ENCODE peak calls at places on chromosomes 1 and 21, in nine cellular contexts. One of them, this sample, is unnamed.

GRCh38 chr1:80882552-80882951 is 918.2 kb upstream of the ADGRL2 start:
- DNase-seq in kidney epithelial cell: peak
- DNase-seq in tibial artery: no peak
- DNase-seq in fibroblast of the aortic adventitia: peak
- DNase-seq in cardiac fibroblast: peak
- DNase-seq in ovary: no peak
- DNase-seq in heart left ventricle: no peak
- DNase-seq in MM.1S: no peak
- DNase-seq in HFF-Myc: no peak
- DNase-seq in this sample: peak

GRCh38 chr21:42056996-42057689 is 14.0 kb upstream of the UMODL1 start:
- DNase-seq in fibroblast of the aortic adventitia: peak
- DNase-seq in tibial artery: peak
- DNase-seq in MM.1S: no peak
- DNase-seq in cardiac fibroblast: peak
- DNase-seq in kidney epithelial cell: no peak
- DNase-seq in ovary: no peak
- DNase-seq in heart left ventricle: no peak
- DNase-seq in HFF-Myc: no peak
- DNase-seq in this sample: no peak

GRCh38 chr1:42258218-42258617 is 76.8 kb downstream of the FOXJ3 start:
- DNase-seq in heart left ventricle: no peak
- DNase-seq in cardiac fibroblast: peak
- DNase-seq in kidney epithelial cell: no peak
- DNase-seq in MM.1S: peak
- DNase-seq in HFF-Myc: no peak
- DNase-seq in tibial artery: no peak
- DNase-seq in fibroblast of the aortic adventitia: no peak
- DNase-seq in ovary: no peak
- DNase-seq in this sample: no peak

GRCh38 chr1:8866792-8867415 is 11.6 kb downstream of the ENO1 start:
- DNase-seq in cardiac fibroblast: no peak
- DNase-seq in fibroblast of the aortic adventitia: no peak
- DNase-seq in MM.1S: no peak
- DNase-seq in kidney epithelial cell: no peak
- DNase-seq in ovary: no peak
- DNase-seq in heart left ventricle: no peak
- DNase-seq in HFF-Myc: no peak
- DNase-seq in tibial artery: no peak
- DNase-seq in this sample: no peak

GRCh38 chr1:82517586-82517985 is 716.9 kb downstream of the ADGRL2 start:
- DNase-seq in tibial artery: peak
- DNase-seq in fibroblast of the aortic adventitia: peak
- DNase-seq in heart left ventricle: peak
- DNase-seq in MM.1S: no peak
- DNase-seq in kidney epithelial cell: no peak
- DNase-seq in HFF-Myc: no peak
- DNase-seq in cardiac fibroblast: peak
- DNase-seq in ovary: peak
- DNase-seq in this sample: no peak

GRCh38 chr1:32494196-32494595 is 29.3 kb downstream of the ZBTB8B start:
- DNase-seq in fibroblast of the aortic adventitia: peak
- DNase-seq in heart left ventricle: no peak
- DNase-seq in MM.1S: no peak
- DNase-seq in kidney epithelial cell: no peak
- DNase-seq in ovary: no peak
- DNase-seq in tibial artery: no peak
- DNase-seq in HFF-Myc: no peak
- DNase-seq in cardiac fibroblast: peak
- DNase-seq in this sample: no peak

GRCh38 chr1:240098534-240098933 is 6.9 kb downstream of the FMN2 start:
- DNase-seq in kidney epithelial cell: no peak
- DNase-seq in cardiac fibroblast: no peak
- DNase-seq in HFF-Myc: no peak
- DNase-seq in tibial artery: no peak
- DNase-seq in heart left ventricle: no peak
- DNase-seq in fibroblast of the aortic adventitia: no peak
- DNase-seq in ovary: no peak
- DNase-seq in MM.1S: no peak
- DNase-seq in this sample: no peak

GRCh38 chr1:236736761-236737160 is 50.5 kb downstream of the ACTN2 start:
- DNase-seq in MM.1S: no peak
- DNase-seq in kidney epithelial cell: no peak
- DNase-seq in tibial artery: no peak
- DNase-seq in cardiac fibroblast: no peak
- DNase-seq in ovary: no peak
- DNase-seq in HFF-Myc: no peak
- DNase-seq in fibroblast of the aortic adventitia: no peak
- DNase-seq in heart left ventricle: no peak
- DNase-seq in this sample: no peak

GRCh38 chr1:93671090-93671743 is 10.4 kb downstream of the BCAR3 start:
- DNase-seq in tibial artery: no peak
- DNase-seq in cardiac fibroblast: no peak
- DNase-seq in MM.1S: no peak
- DNase-seq in fibroblast of the aortic adventitia: no peak
- DNase-seq in kidney epithelial cell: no peak
- DNase-seq in heart left ventricle: no peak
- DNase-seq in ovary: no peak
- DNase-seq in HFF-Myc: no peak
- DNase-seq in this sample: no peak

GRCh38 chr1:1213919-1214599 is at the start of gene TNFRSF4:
- DNase-seq in HFF-Myc: no peak
- DNase-seq in ovary: no peak
- DNase-seq in heart left ventricle: no peak
- DNase-seq in kidney epithelial cell: no peak
- DNase-seq in fibroblast of the aortic adventitia: no peak
- DNase-seq in MM.1S: no peak
- DNase-seq in tibial artery: no peak
- DNase-seq in cardiac fibroblast: no peak
- DNase-seq in this sample: no peak

GRCh38 chr1:11795238-11795890 is 10.4 kb downstream of the MTHFR start:
- DNase-seq in tibial artery: no peak
- DNase-seq in HFF-Myc: no peak
- DNase-seq in kidney epithelial cell: no peak
- DNase-seq in cardiac fibroblast: no peak
- DNase-seq in ovary: no peak
- DNase-seq in heart left ventricle: no peak
- DNase-seq in fibroblast of the aortic adventitia: no peak
- DNase-seq in MM.1S: no peak
- DNase-seq in this sample: no peak

GRCh38 chr1:206563367-206563953 is 48.8 kb downstream of the EIF2D start:
- DNase-seq in tibial artery: no peak
- DNase-seq in ovary: no peak
- DNase-seq in HFF-Myc: no peak
- DNase-seq in heart left ventricle: no peak
- DNase-seq in kidney epithelial cell: no peak
- DNase-seq in MM.1S: peak
- DNase-seq in cardiac fibroblast: peak
- DNase-seq in fibroblast of the aortic adventitia: no peak
- DNase-seq in this sample: no peak
- H3K4me3 ChIP-seq in tibial artery: no peak
- H3K4me3 ChIP-seq in ovary: no peak
- H3K4me3 ChIP-seq in HFF-Myc: no peak
- H3K4me3 ChIP-seq in heart left ventricle: no peak
- H3K4me3 ChIP-seq in kidney epithelial cell: no peak
- H3K4me3 ChIP-seq in MM.1S: peak
- H3K4me3 ChIP-seq in cardiac fibroblast: no peak
- H3K4me3 ChIP-seq in fibroblast of the aortic adventitia: no peak
- H3K4me3 ChIP-seq in this sample: no peak

GRCh38 chr1:188594542-188595235 is 1765.9 kb downstream of the PLA2G4A start:
- DNase-seq in kidney epithelial cell: no peak
- DNase-seq in cardiac fibroblast: no peak
- DNase-seq in fibroblast of the aortic adventitia: no peak
- DNase-seq in heart left ventricle: no peak
- DNase-seq in tibial artery: no peak
- DNase-seq in ovary: no peak
- DNase-seq in HFF-Myc: no peak
- DNase-seq in MM.1S: no peak
- DNase-seq in this sample: no peak
- TF ChIP-seq CTCF in kidney epithelial cell: peak
- TF ChIP-seq CTCF in cardiac fibroblast: peak
- TF ChIP-seq CTCF in fibroblast of the aortic adventitia: no peak
- TF ChIP-seq CTCF in heart left ventricle: no peak
- TF ChIP-seq CTCF in tibial artery: no peak
- TF ChIP-seq CTCF in ovary: no peak
- TF ChIP-seq CTCF in HFF-Myc: no peak
- TF ChIP-seq CTCF in MM.1S: peak
- TF ChIP-seq CTCF in this sample: peak

GRCh38 chr1:17289756-17290155 is 18.2 kb upstream of the PADI4 start:
- DNase-seq in tibial artery: no peak
- DNase-seq in MM.1S: no peak
- DNase-seq in heart left ventricle: no peak
- DNase-seq in cardiac fibroblast: peak
- DNase-seq in fibroblast of the aortic adventitia: peak
- DNase-seq in kidney epithelial cell: no peak
- DNase-seq in HFF-Myc: no peak
- DNase-seq in ovary: no peak
- DNase-seq in this sample: no peak

GRCh38 chr1:17290553-17290952 is 17.4 kb upstream of the PADI4 start:
- DNase-seq in heart left ventricle: no peak
- DNase-seq in fibroblast of the aortic adventitia: no peak
- DNase-seq in MM.1S: no peak
- DNase-seq in ovary: no peak
- DNase-seq in tibial artery: no peak
- DNase-seq in kidney epithelial cell: no peak
- DNase-seq in HFF-Myc: no peak
- DNase-seq in cardiac fibroblast: no peak
- DNase-seq in this sample: no peak

GRCh38 chr1:17286646-17287045 is 21.4 kb upstream of the PADI4 start:
- DNase-seq in kidney epithelial cell: no peak
- DNase-seq in heart left ventricle: no peak
- DNase-seq in tibial artery: no peak
- DNase-seq in ovary: no peak
- DNase-seq in fibroblast of the aortic adventitia: no peak
- DNase-seq in MM.1S: no peak
- DNase-seq in HFF-Myc: no peak
- DNase-seq in cardiac fibroblast: no peak
- DNase-seq in this sample: no peak

GRCh38 chr1:17282836-17283235 is 25.2 kb upstream of the PADI4 start:
- DNase-seq in kidney epithelial cell: no peak
- DNase-seq in cardiac fibroblast: no peak
- DNase-seq in tibial artery: no peak
- DNase-seq in MM.1S: no peak
- DNase-seq in heart left ventricle: no peak
- DNase-seq in ovary: no peak
- DNase-seq in HFF-Myc: no peak
- DNase-seq in fibroblast of the aortic adventitia: no peak
- DNase-seq in this sample: no peak

GRCh38 chr1:17287377-17287776 is 20.6 kb upstream of the PADI4 start:
- DNase-seq in cardiac fibroblast: peak
- DNase-seq in MM.1S: no peak
- DNase-seq in ovary: no peak
- DNase-seq in tibial artery: no peak
- DNase-seq in heart left ventricle: no peak
- DNase-seq in HFF-Myc: no peak
- DNase-seq in kidney epithelial cell: no peak
- DNase-seq in fibroblast of the aortic adventitia: peak
- DNase-seq in this sample: no peak
- H3K4me3 ChIP-seq in cardiac fibroblast: no peak
- H3K4me3 ChIP-seq in MM.1S: no peak
- H3K4me3 ChIP-seq in ovary: no peak
- H3K4me3 ChIP-seq in tibial artery: no peak
- H3K4me3 ChIP-seq in heart left ventricle: no peak
- H3K4me3 ChIP-seq in HFF-Myc: no peak
- H3K4me3 ChIP-seq in kidney epithelial cell: no peak
- H3K4me3 ChIP-seq in fibroblast of the aortic adventitia: no peak
- H3K4me3 ChIP-seq in this sample: no peak

DNA sequence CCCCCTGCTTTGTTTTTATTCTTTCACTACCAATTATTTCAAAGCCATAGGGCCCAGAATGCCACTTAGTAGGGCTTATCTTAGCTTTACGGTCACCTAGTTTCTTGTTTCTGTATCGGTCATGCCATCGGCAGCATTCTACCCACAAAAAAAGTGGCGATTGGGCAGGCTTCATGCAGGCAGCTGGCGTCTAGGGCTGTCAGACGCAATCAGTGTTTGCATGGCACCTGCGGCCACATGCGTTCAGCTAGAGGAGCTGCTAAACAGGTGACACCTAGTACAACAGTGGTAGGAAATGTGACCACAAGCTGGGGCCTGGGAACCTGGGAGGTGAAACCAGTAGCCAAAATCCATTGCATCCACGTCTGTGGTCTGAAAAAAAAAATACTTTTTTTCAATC is 262.7 kb downstream of the PBX1 start:
- DNase-seq in kidney epithelial cell: no peak
- DNase-seq in cardiac fibroblast: no peak
- DNase-seq in heart left ventricle: no peak
- DNase-seq in HFF-Myc: no peak
- DNase-seq in ovary: no peak
- DNase-seq in fibroblast of the aortic adventitia: no peak
- DNase-seq in tibial artery: no peak
- DNase-seq in MM.1S: no peak
- DNase-seq in this sample: no peak
- TF ChIP-seq CTCF in kidney epithelial cell: no peak
- TF ChIP-seq CTCF in cardiac fibroblast: no peak
- TF ChIP-seq CTCF in heart left ventricle: no peak
- TF ChIP-seq CTCF in HFF-Myc: no peak
- TF ChIP-seq CTCF in ovary: no peak
- TF ChIP-seq CTCF in fibroblast of the aortic adventitia: no peak
- TF ChIP-seq CTCF in tibial artery: no peak
- TF ChIP-seq CTCF in MM.1S: no peak
- TF ChIP-seq CTCF in this sample: no peak

DNA sequence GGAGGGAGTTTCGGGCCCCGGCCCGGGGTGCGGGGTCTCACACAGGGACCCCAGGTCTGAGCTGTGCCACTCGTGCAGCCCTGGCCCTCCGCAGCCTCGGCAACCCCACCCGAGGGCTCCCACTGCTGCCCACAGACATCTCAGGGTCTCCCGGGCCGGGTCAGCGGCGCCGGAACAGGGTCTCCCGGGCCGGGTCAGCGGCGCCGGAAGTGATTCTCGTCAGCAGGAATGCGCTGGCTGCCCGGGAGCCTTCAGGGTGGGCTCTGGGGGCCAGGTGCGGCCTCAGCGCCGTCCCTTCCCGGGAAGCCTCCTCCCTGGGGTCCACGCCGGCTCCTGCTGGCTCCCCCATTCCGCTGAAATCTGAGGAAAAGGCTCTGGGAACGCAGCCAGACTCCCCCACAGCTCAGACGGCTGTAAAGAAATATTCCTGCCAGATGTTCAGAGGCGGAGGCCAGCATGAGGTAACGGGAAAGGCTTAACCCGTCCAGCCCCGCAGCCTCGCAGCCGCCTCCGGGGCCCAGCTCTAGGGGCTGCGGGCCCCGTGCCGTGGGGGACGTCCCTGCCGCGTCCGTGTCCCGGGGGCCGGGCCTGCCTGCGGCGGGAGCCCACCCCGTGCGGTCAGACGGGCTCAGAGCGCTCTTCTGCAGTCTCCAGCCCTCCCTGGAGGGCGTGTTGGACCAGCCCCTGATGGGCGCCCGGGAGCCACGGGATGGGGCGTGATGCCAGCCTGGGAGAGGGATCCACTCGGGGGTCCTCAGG is 8.7 kb upstream of the COL6A1 start:
- DNase-seq in cardiac fibroblast: peak
- DNase-seq in kidney epithelial cell: no peak
- DNase-seq in fibroblast of the aortic adventitia: peak
- DNase-seq in heart left ventricle: peak
- DNase-seq in tibial artery: peak
- DNase-seq in ovary: peak
- DNase-seq in MM.1S: no peak
- DNase-seq in HFF-Myc: peak
- DNase-seq in this sample: no peak
- H3K4me3 ChIP-seq in cardiac fibroblast: peak
- H3K4me3 ChIP-seq in kidney epithelial cell: peak
- H3K4me3 ChIP-seq in fibroblast of the aortic adventitia: peak
- H3K4me3 ChIP-seq in heart left ventricle: peak
- H3K4me3 ChIP-seq in tibial artery: peak
- H3K4me3 ChIP-seq in ovary: peak
- H3K4me3 ChIP-seq in MM.1S: peak
- H3K4me3 ChIP-seq in HFF-Myc: peak
- H3K4me3 ChIP-seq in this sample: peak

This sample was measured in epithelial cell of proximal tubule.